ENCODE peak calls at places on chromosome 3, in six cellular contexts. N, A, C, U, G and X are unnamed samples.

GRCh38 chr3:23202203-23202920 is 765 bp upstream of the UBE2E2 start:
- DNase-seq in G (no peak), U (peak; percentile 81), A (no peak), C (no peak), N (no peak), X (no peak)

GRCh38 chr3:76933245-76933644 is 106.7 kb upstream of the ROBO2 start:
- DNase-seq in N (no peak), U (no peak), G (no peak), C (no peak), A (no peak), X (no peak)

GRCh38 chr3:177249203-177249602 is 51.9 kb upstream of the TBL1XR1 start:
- DNase-seq in U (peak; percentile 26), N (no peak), A (no peak), G (no peak), C (no peak), X (no peak)

GRCh38 chr3:71011565-71012287 is 571.8 kb downstream of the FOXP1 start:
- DNase-seq in G (peak; percentile 34), N (no peak), A (no peak), C (no peak), U (no peak), X (no peak)

GRCh38 chr3:191425322-191425734 is 35.6 kb upstream of the PYDC2 start:
- DNase-seq in A (peak; percentile 57), N (no peak), G (no peak), C (no peak), U (no peak), X (no peak)

GRCh38 chr3:377158-377561 is 180.6 kb downstream of the CHL1 start:
- DNase-seq in G (no peak), A (no peak), U (no peak), C (peak; percentile 42), N (no peak), X (no peak)

GRCh38 chr3:25428003-25428861 is at the start of gene RARB:
- DNase-seq in A (peak; percentile 51), G (no peak), U (peak; percentile 62), N (no peak), C (peak; percentile 66), X (peak; percentile 52)

GRCh38 chr3:184322731-184323487 is 8.5 kb downstream of the EIF4G1 start:
- DNase-seq in C (no peak), U (no peak), A (no peak), N (no peak), G (no peak), X (no peak)

GRCh38 chr3:152328841-152329240 is 60.1 kb downstream of the MBNL1 start:
- DNase-seq in A (no peak), G (no peak), N (peak; percentile 70), C (peak; percentile 78), U (no peak), X (no peak)

GRCh38 chr3:80870476-80871041 is 890.9 kb downstream of the GBE1 start:
- DNase-seq in U (no peak), C (no peak), A (no peak), N (no peak), G (no peak), X (no peak)

GRCh38 chr3:16181361-16181760 is 6.9 kb downstream of the GALNT15 start:
- DNase-seq in U (no peak), G (no peak), N (no peak), C (no peak), A (no peak), X (no peak)

GRCh38 chr3:50786631-50787030 is 111.9 kb downstream of the DOCK3 start:
- DNase-seq in U (no peak), N (no peak), G (no peak), A (no peak), C (no peak), X (no peak)

GRCh38 chr3:196754215-196754937 is 14.7 kb downstream of the PAK2 start:
- DNase-seq in C (peak; percentile 83), G (no peak), A (no peak), N (no peak), U (no peak), X (no peak)

GRCh38 chr3:124887177-124887995 is at the start of gene ITGB5:
- DNase-seq in U (peak; percentile 87), N (peak; percentile 29), A (peak; percentile 77), C (peak; percentile 61), G (no peak), X (peak; percentile 69)

GRCh38 chr3:187689984-187690383 is 12.4 kb downstream of the RTP2 start:
- DNase-seq in U (no peak), N (no peak), A (no peak), G (no peak), C (no peak), X (no peak)

GRCh38 chr3:50156549-50156948 is 1.4 kb downstream of the SEMA3F start:
- DNase-seq in G (no peak), A (no peak), U (peak; percentile 64), N (no peak), C (no peak), X (no peak)

GRCh38 chr3:113279686-113280085 is 68.3 kb downstream of the BOC start:
- DNase-seq in U (no peak), G (no peak), N (no peak), C (no peak), A (peak; percentile 34), X (no peak)

GRCh38 chr3:65005481-65005880 is 317.7 kb upstream of the ADAMTS9 start:
- DNase-seq in N (no peak), G (no peak), U (no peak), C (no peak), A (no peak), X (no peak)

GRCh38 chr3:186014866-186015265 is 77.1 kb upstream of the TRA2B start:
- DNase-seq in U (no peak), N (no peak), A (no peak), C (no peak), G (no peak), X (no peak)

GRCh38 chr3:176510097-176510496 is 687.2 kb downstream of the TBL1XR1 start:
- DNase-seq in C (no peak), N (no peak), U (no peak), A (no peak), G (no peak), X (no peak)

GRCh38 chr3:124491875-124492274 is 238.4 kb upstream of the UMPS start:
- DNase-seq in C (no peak), G (no peak), A (no peak), U (no peak), N (no peak), X (no peak)

GRCh38 chr3:11154036-11154952 is at the start of gene HRH1:
- DNase-seq in N (no peak), G (no peak), C (no peak), U (peak; percentile 60), A (no peak), X (no peak)

GRCh38 chr3:52743152-52743551 is 27.6 kb downstream of the NEK4 start:
- DNase-seq in C (no peak), N (no peak), A (no peak), G (no peak), U (no peak), X (no peak)

GRCh38 chr3:157436583-157437300 is at the start of gene PTX3:
- DNase-seq in U (no peak), G (no peak), C (no peak), N (no peak), A (no peak), X (peak; percentile 22)

GRCh38 chr3:160755776-160756304 is at the start of gene PPM1L:
- DNase-seq in N (peak; percentile 7), G (no peak), C (no peak), A (peak; percentile 31), U (no peak), X (no peak)

GRCh38 chr3:111368061-111368460 is 173.9 kb upstream of the CD96 start:
- DNase-seq in U (no peak), A (no peak), G (no peak), N (no peak), C (no peak), X (no peak)

GRCh38 chr3:51622868-51623267 is 48.2 kb upstream of the TEX264 start:
- DNase-seq in A (no peak), N (no peak), U (no peak), G (no peak), C (no peak), X (no peak)

GRCh38 chr3:27681249-27681748 is 40.8 kb downstream of the EOMES start:
- DNase-seq in A (peak; percentile 35), N (peak; percentile 78), G (peak; percentile 38), U (no peak), C (peak; percentile 74), X (peak; percentile 42)

GRCh38 chr3:113287111-113287817 is 75.9 kb downstream of the BOC start:
- DNase-seq in U (no peak), C (peak; percentile 21), A (peak; percentile 38), G (no peak), N (peak; percentile 21), X (no peak)

GRCh38 chr3:81497565-81497964 is 263.9 kb downstream of the GBE1 start:
- DNase-seq in C (no peak), G (no peak), U (no peak), A (no peak), N (no peak), X (no peak)

GRCh38 chr3:150928234-150928633 is 23.0 kb upstream of the MINDY4B start:
- DNase-seq in U (no peak), G (no peak), A (no peak), C (no peak), N (no peak), X (no peak)

GRCh38 chr3:9349321-9350117 is 13.3 kb upstream of the THUMPD3 start:
- DNase-seq in C (peak; percentile 16), A (no peak), N (no peak), G (no peak), U (no peak), X (no peak)
- TF ChIP-seq ZNF274 in C (no peak), A (no peak), N (no peak), G (no peak), U (no peak), X (no peak)

DNA sequence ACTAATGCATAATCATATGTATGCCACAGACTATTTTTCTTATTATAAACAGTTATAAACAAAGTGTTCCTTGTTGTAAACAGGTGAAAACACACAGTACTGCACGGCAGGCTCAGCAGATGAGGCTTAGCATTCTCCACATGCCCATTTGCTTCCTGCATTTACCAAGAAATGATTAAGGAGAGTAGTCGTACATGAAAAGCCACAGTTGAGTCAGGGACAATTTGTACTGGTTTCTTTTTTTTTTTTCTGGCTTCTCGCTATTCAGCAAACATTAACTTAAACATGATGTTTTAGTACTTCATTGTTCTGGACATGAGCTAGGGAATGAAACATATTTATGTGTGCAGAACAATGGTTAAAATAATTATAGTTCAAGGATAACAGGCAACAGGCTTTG is 63.4 kb downstream of the GHSR start:
- DNase-seq in A (no peak), N (no peak), U (no peak), C (no peak), G (no peak), X (no peak)
- TF ChIP-seq ZNF274 in A (no peak), N (no peak), U (no peak), C (no peak), G (no peak), X (no peak)

GRCh38 chr3:42662037-42662812 is 8.7 kb downstream of the ZBTB47 start:
- DNase-seq in G (no peak), N (no peak), A (no peak), U (no peak), C (no peak), X (no peak)
- TF ChIP-seq ZNF274 in G (no peak), N (no peak), A (no peak), U (no peak), C (no peak), X (no peak)

DNA sequence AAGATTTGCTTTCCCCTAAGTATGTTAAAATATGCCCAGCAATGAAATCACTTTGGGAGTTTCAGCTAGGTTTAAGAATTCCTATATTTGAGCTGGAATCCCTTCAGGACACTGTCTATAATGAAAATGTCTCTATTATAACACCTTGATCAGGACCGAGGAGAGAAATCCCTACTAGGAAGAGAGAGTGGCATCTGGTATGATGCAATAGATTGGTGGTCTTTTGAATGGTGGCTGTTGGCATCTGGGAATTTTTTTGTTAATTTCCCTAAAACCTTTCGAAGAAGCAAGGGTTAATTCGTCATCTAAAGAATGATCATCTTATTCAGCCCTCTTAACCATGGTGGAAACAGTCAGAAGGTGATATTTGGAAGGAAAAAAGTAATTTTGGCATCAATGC is 43.0 kb downstream of the TIGIT start:
- DNase-seq in U (no peak), A (no peak), N (no peak), G (no peak), C (no peak), X (no peak)
- TF ChIP-seq ZNF274 in U (no peak), A (no peak), N (no peak), G (no peak), C (no peak), X (no peak)